ENCODE peak calls at places on chromosomes 13 and 19, in ten cellular contexts. W is HCT116, T is H1, J is IMR-90, H is stomach, P is Peyer's patch, I is tibial nerve, N is testis, R is body of pancreas, B is right lobe of liver. F is an unnamed sample.

GRCh38 chr19:50465986-50466771 is 10.1 kb upstream of the EMC10 start:
- DNase-seq in I (no peak), R (no peak), H (peak), J (no peak), B (no peak), P (peak), W (peak), N (no peak), T (peak), F (no peak)

GRCh38 chr19:11091343-11092153 is 2.3 kb downstream of the LDLR start:
- DNase-seq in N (peak), W (peak), R (peak), J (peak), B (peak), T (no peak), I (no peak), P (peak), H (peak), F (peak)

GRCh38 chr19:9672893-9673292 is 2.0 kb downstream of the ZNF562 start:
- DNase-seq in B (no peak), J (no peak), T (no peak), W (no peak), I (no peak), P (no peak), H (no peak), R (no peak), N (no peak), F (no peak)

GRCh38 chr13:100630564-100630963 is 42.0 kb upstream of the GGACT start:
- DNase-seq in H (no peak), N (no peak), J (no peak), R (no peak), I (no peak), B (no peak), W (no peak), T (no peak), P (no peak), F (no peak)

GRCh38 chr13:112831196-112831595 is 137.8 kb upstream of the MCF2L start:
- DNase-seq in P (peak), W (no peak), R (no peak), I (no peak), B (no peak), N (no peak), H (no peak), T (no peak), J (no peak), F (no peak)

GRCh38 chr19:40348961-40349507 is 539 bp downstream of the PLD3 start:
- DNase-seq in W (peak), H (no peak), P (no peak), T (no peak), N (no peak), I (peak), B (no peak), R (no peak), J (peak), F (no peak)

GRCh38 chr13:39998166-39998565 is 342.7 kb downstream of the COG6 start:
- DNase-seq in I (no peak), W (no peak), R (no peak), T (no peak), N (no peak), H (no peak), P (no peak), B (no peak), J (no peak), F (no peak)

GRCh38 chr13:103066079-103066880 is at the start of gene SLC10A2:
- DNase-seq in J (no peak), P (peak), H (no peak), B (no peak), T (no peak), N (no peak), R (no peak), W (no peak), I (no peak), F (no peak)

GRCh38 chr13:113815151-113816058 is 48.5 kb downstream of the GAS6 start:
- DNase-seq in P (no peak), N (no peak), B (no peak), J (no peak), I (peak), W (peak), R (no peak), H (no peak), T (no peak), F (no peak)

GRCh38 chr19:34299576-34299975 is 45.2 kb downstream of the GARRE1 start:
- DNase-seq in N (no peak), H (no peak), B (no peak), I (no peak), W (no peak), R (no peak), P (no peak), J (no peak), T (no peak), F (no peak)

GRCh38 chr13:105365831-105366230 is 1169.6 kb downstream of the EFNB2 start:
- DNase-seq in I (no peak), R (no peak), T (no peak), H (no peak), J (no peak), N (no peak), B (no peak), W (no peak), P (no peak), F (no peak)

GRCh38 chr13:27775943-27776342 is 16.3 kb upstream of the GSX1 start:
- DNase-seq in N (no peak), P (no peak), T (no peak), B (no peak), R (no peak), W (no peak), H (no peak), I (no peak), J (no peak), F (no peak)

GRCh38 chr19:3123956-3124355 is 11.9 kb upstream of the GNA15 start:
- DNase-seq in N (no peak), P (no peak), R (no peak), B (peak), J (no peak), W (no peak), I (no peak), T (no peak), H (no peak), F (no peak)

GRCh38 chr13:99931462-99931861 is 40.1 kb downstream of the ZIC5 start:
- DNase-seq in B (no peak), J (no peak), N (no peak), W (no peak), H (no peak), R (no peak), T (no peak), I (no peak), P (no peak), F (no peak)

GRCh38 chr19:23070353-23070781 is 46.5 kb upstream of the ZNF730 start:
- DNase-seq in R (peak), B (no peak), I (no peak), J (peak), W (no peak), P (no peak), H (no peak), T (peak), N (peak), F (peak)

GRCh38 chr13:50916701-50917184 is 7.2 kb downstream of the RNASEH2B start:
- DNase-seq in N (no peak), J (no peak), I (no peak), T (no peak), R (no peak), W (no peak), P (peak), B (no peak), H (no peak), F (no peak)

GRCh38 chr19:2391118-2391725 is 31.2 kb downstream of the TMPRSS9 start:
- DNase-seq in H (peak), B (no peak), R (peak), J (peak), N (peak), T (no peak), P (peak), I (peak), W (peak), F (peak)

GRCh38 chr19:50532952-50533351 is 19.2 kb upstream of the ASPDH start:
- DNase-seq in P (no peak), W (no peak), H (no peak), N (no peak), T (no peak), R (no peak), J (no peak), I (no peak), B (no peak), F (no peak)

GRCh38 chr13:30303269-30303668 is 4.1 kb downstream of the KATNAL1 start:
- DNase-seq in J (no peak), N (no peak), T (no peak), W (no peak), R (no peak), H (no peak), P (no peak), I (no peak), B (no peak), F (no peak)

GRCh38 chr13:51396352-51396751 is 56.5 kb downstream of the INTS6 start:
- DNase-seq in J (peak), P (no peak), N (no peak), T (no peak), I (no peak), B (no peak), R (no peak), W (no peak), H (no peak), F (no peak)

GRCh38 chr19:1491114-1491848 is at the start of gene REEP6:
- DNase-seq in J (no peak), T (no peak), H (no peak), P (no peak), B (peak), I (no peak), N (no peak), R (peak), W (no peak), F (no peak)

GRCh38 chr13:48866204-48866603 is 109.5 kb upstream of the FNDC3A start:
- DNase-seq in T (no peak), J (no peak), W (no peak), B (no peak), N (no peak), I (no peak), H (no peak), P (no peak), R (no peak), F (no peak)

GRCh38 chr19:29089315-29089855 is 123.6 kb downstream of the UQCRFS1 start:
- DNase-seq in T (no peak), R (no peak), W (no peak), B (no peak), J (no peak), I (no peak), H (no peak), P (no peak), N (no peak), F (no peak)

GRCh38 chr13:39209731-39210633 is 171.7 kb downstream of the NHLRC3 start:
- DNase-seq in B (no peak), T (no peak), R (no peak), J (peak), W (no peak), N (peak), H (no peak), I (no peak), P (no peak), F (no peak)

GRCh38 chr19:18771328-18772242 is 19.5 kb downstream of the COMP start:
- DNase-seq in H (no peak), W (no peak), N (no peak), I (no peak), R (no peak), T (no peak), B (no peak), J (no peak), P (no peak), F (no peak)

GRCh38 chr19:6003976-6004375 is 26.0 kb upstream of the RANBP3 start:
- DNase-seq in H (no peak), N (no peak), I (no peak), R (no peak), W (no peak), T (no peak), P (no peak), B (no peak), J (no peak), F (no peak)

GRCh38 chr19:18274776-18275356 is 614 bp upstream of the IQCN start:
- DNase-seq in W (no peak), N (peak), R (peak), T (no peak), I (peak), B (peak), J (peak), H (peak), P (peak), F (peak)

DNA sequence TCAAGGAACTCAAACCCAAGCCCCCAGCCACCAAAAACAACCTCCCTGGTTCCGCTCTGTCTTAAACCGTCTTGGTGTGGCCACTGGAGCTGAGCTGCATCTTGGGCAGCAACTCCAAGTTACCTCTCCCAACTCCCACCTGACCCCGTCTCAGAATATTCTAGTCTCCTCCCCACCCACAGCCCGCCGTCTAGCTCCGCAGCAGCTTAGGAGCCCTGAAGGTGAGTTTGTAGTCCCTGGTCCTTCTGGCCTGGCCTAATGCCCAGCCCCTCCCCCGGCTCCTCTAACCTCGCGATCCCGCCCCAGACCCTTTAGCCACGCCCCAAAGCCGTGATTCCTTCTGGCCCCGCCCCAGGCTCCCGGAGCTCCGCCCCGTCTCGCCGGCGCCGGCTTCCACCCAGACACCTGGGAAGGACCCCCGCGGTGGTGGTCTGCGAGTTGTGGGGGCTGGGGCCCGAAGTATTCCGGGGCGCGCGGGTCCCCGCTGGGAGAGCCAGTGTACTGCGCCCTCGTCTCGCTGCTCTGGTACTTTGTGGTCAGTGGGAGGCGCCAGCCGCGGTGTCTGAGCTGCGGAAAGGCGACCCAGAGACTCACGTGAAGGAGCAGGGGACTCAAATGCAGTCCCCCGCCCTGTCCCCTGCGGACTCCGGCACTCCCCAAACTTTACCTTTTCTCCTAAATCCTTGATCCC is 2.5 kb upstream of the LHB start:
- DNase-seq in R (peak), W (peak), T (peak), J (peak), H (peak), N (peak), I (peak), B (peak), P (peak), F (peak)
- TF ChIP-seq CTCF in R (peak), W (no peak), T (peak), J (peak), H (no peak), N (no peak), I (no peak), B (no peak), P (no peak), F (no peak)

DNA sequence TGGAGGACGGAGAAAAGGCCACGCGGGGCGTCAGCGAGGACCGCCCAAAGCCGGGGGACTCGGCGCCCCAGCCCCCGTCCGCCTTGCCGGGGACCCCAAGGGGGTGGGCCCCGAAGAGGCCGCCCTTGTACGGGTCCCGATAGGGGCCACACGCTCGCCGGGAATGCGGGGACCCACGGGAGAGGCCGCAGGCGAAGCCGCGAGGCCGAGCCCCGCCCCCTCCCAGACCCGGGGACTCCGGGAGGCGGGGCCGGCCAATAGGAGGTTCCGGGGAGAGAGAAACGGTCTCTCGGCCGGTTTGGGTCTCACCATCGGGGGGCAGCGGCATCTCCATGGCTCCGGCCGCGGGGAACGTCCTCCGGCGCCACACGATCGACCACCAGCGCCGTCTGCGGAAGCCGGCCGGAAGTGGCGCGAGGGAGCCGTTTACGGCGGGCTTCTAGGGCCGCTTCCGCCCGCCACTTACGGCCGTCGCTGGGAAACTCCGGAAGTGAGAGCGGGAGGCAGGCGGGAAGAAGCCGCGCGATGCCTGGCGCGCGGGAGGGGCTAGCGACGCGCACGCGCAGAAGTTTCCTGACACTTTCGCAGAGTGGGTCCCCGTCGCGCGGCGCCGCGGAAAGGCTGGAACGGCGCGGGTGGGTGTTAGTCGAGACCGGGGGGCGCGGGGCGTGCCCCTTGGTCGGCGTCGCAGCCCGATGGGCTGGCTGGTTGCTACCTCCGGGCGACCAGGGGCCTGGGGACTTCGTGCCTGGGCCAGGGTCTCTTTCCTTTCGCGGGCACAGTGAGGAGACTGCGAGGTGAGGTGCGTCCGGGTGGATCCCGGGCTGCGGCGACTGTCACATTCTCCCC is at the start of gene CHERP:
- DNase-seq in N (peak), B (peak), W (peak), I (peak), R (peak), T (peak), P (peak), H (peak), J (peak), F (peak)
- TF ChIP-seq POLR2A in N (no peak), B (peak), W (peak), I (peak), R (peak), T (peak), P (peak), H (no peak), J (peak), F (peak)

DNA sequence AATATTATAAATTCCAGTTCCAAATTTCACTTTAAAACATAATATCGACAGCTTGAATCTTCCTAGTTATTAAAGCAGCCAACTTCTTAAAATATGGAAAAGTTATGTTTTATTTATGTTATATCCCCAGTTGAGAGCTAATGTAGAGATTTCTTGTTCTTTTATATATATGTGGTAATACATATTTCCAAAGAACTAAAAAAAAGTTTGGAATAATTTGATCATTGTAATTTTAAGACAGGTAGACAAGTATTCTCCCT is 781 bp upstream of the TBC1D4 start:
- DNase-seq in J (no peak), R (no peak), P (no peak), N (no peak), T (no peak), W (no peak), I (no peak), B (no peak), H (no peak), F (no peak)
- TF ChIP-seq CTCF in J (no peak), R (no peak), P (no peak), N (no peak), T (no peak), W (no peak), I (no peak), B (no peak), H (no peak), F (peak)

GRCh38 chr13:42041017-42041683 is 7.3 kb upstream of the DGKH start:
- DNase-seq in W (peak), H (peak), B (peak), T (peak), N (peak), P (peak), R (peak), I (peak), J (peak), F (peak)
- TF ChIP-seq POLR2A in W (no peak), H (no peak), B (no peak), T (no peak), N (no peak), P (no peak), R (no peak), I (no peak), J (no peak), F (no peak)

DNA sequence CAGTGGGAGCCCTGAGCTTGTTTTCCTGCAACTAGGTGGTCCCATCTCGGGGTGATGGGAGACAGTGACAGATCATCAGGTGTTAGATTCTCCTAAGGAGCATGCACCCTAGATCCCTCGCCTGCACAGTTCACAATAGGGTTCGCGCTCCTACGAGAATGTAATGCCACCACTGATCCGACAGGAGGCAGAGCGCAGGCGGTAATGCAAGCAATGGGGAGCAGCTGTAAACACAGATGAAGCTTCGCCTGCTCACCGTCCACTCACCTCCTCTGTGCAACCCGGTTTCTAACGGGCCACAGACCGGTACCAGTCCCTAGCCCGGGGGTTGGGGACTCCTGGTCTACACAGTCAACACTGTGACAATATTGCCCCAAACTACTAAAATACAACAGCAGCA is 38.8 kb downstream of the CARD8 start:
- DNase-seq in N (no peak), T (peak), R (no peak), H (no peak), W (no peak), P (no peak), I (no peak), J (no peak), B (no peak), F (no peak)
- TF ChIP-seq CTCF in N (no peak), T (peak), R (no peak), H (no peak), W (peak), P (no peak), I (no peak), J (no peak), B (no peak), F (no peak)

GRCh38 chr19:14472202-14472961 is 2.8 kb downstream of the PTGER1 start:
- DNase-seq in N (peak), J (peak), H (peak), T (peak), W (peak), R (peak), B (peak), I (peak), P (peak), F (peak)
- TF ChIP-seq POLR2A in N (no peak), J (no peak), H (no peak), T (no peak), W (no peak), R (no peak), B (no peak), I (no peak), P (no peak), F (no peak)

GRCh38 chr19:35973487-35973886 is 21.5 kb upstream of the SDHAF1 start:
- DNase-seq in I (no peak), T (no peak), W (no peak), P (no peak), H (no peak), R (no peak), B (no peak), J (no peak), N (no peak), F (no peak)

GRCh38 chr19:35978271-35978670 is 16.7 kb upstream of the SDHAF1 start:
- DNase-seq in B (no peak), I (no peak), T (no peak), H (no peak), N (no peak), R (no peak), W (no peak), P (no peak), J (no peak), F (no peak)

GRCh38 chr19:35978832-35979365 is 16.1 kb upstream of the SDHAF1 start:
- DNase-seq in J (no peak), R (no peak), P (no peak), H (no peak), T (no peak), B (no peak), N (no peak), I (no peak), W (no peak), F (no peak)

GRCh38 chr19:35975608-35976214 is 19.3 kb upstream of the SDHAF1 start:
- DNase-seq in R (no peak), H (no peak), P (no peak), B (no peak), J (peak), W (no peak), I (no peak), T (peak), N (no peak), F (no peak)

GRCh38 chr19:35977446-35978222 is 17.4 kb upstream of the SDHAF1 start:
- DNase-seq in I (no peak), J (no peak), B (no peak), R (no peak), P (no peak), H (no peak), W (peak), T (peak), N (no peak), F (no peak)
- TF ChIP-seq CTCF in I (no peak), J (peak), B (peak), R (no peak), P (no peak), H (no peak), W (peak), T (peak), N (no peak), F (no peak)

F was measured in adrenal gland.